ENCODE peak calls at places on chromosomes 3 and 15, in ten cellular contexts. S is erythroblast; Y is HuH-7.5; P is activated CD4-positive, CD25-positive, alpha-beta regulatory T cell treated with anti-CD3 and anti-CD28 coated beads, Interleukin-2, amount 50 U/mL, for 72 hours; U is endothelial cell; E is GM19239; C is NCI-H1105 treated with DMSO at 0.1 percent for 48 hours; H is activated T-helper 1 cell treated with Interleukin-2 at 50 U/mL for 16 hours; W is HepG2; M is naive thymus-derived CD8-positive, alpha-beta T cell. B is an unnamed sample.

GRCh38 chr15:71136159-71137137 is 21.2 kb downstream of the THSD4 start:
- DNase-seq in S (no peak), Y (no peak), P (no peak), U (no peak), E (no peak), C (no peak), H (no peak), W (no peak), M (no peak), B (peak)

GRCh38 chr3:23203651-23204111 is 554 bp downstream of the UBE2E2 start:
- DNase-seq in S (peak), Y (peak), P (peak), U (peak), E (no peak), C (peak), H (no peak), W (no peak), M (peak), B (peak)

GRCh38 chr3:187713504-187713903 is 11.1 kb upstream of the RTP2 start:
- DNase-seq in S (peak), Y (no peak), P (no peak), U (no peak), E (no peak), C (no peak), H (no peak), W (peak), M (no peak), B (peak)

GRCh38 chr3:127535901-127536817 is 54.4 kb downstream of the TPRA1 start:
- DNase-seq in S (no peak), Y (no peak), P (no peak), U (no peak), E (no peak), C (peak), H (no peak), W (no peak), M (no peak), B (no peak)

GRCh38 chr3:112604536-112604935 is 36.4 kb downstream of the CCDC80 start:
- DNase-seq in S (no peak), Y (no peak), P (no peak), U (peak), E (no peak), C (no peak), H (no peak), W (no peak), M (no peak), B (peak)

GRCh38 chr3:41912280-41912679 is 49.6 kb downstream of the ULK4 start:
- DNase-seq in S (no peak), Y (no peak), P (no peak), U (no peak), E (no peak), C (no peak), H (no peak), W (no peak), M (no peak), B (no peak)

GRCh38 chr15:78394981-78395619 is 42.9 kb upstream of the IREB2 start:
- DNase-seq in S (no peak), Y (no peak), P (no peak), U (no peak), E (no peak), C (no peak), H (no peak), W (no peak), M (no peak), B (no peak)

GRCh38 chr3:114519415-114519814 is 225.6 kb downstream of the TIGIT start:
- DNase-seq in S (no peak), Y (no peak), P (no peak), U (peak), E (no peak), C (peak), H (no peak), W (no peak), M (no peak), B (peak)

GRCh38 chr3:44902628-44903027 is 28.2 kb downstream of the TGM4 start:
- DNase-seq in S (no peak), Y (no peak), P (no peak), U (no peak), E (no peak), C (no peak), H (no peak), W (peak), M (no peak), B (no peak)

GRCh38 chr3:98651766-98652077 is 58.3 kb upstream of the CPOX start:
- DNase-seq in S (no peak), Y (no peak), P (no peak), U (no peak), E (no peak), C (no peak), H (no peak), W (no peak), M (no peak), B (no peak)

GRCh38 chr3:82354181-82354696 is 592.8 kb upstream of the GBE1 start:
- DNase-seq in S (no peak), Y (no peak), P (no peak), U (no peak), E (no peak), C (no peak), H (no peak), W (no peak), M (no peak), B (no peak)

GRCh38 chr3:190166948-190167347 is 46.3 kb upstream of the P3H2 start:
- DNase-seq in S (no peak), Y (no peak), P (no peak), U (no peak), E (no peak), C (no peak), H (no peak), W (no peak), M (no peak), B (no peak)

GRCh38 chr3:143328459-143328858 is 208.9 kb downstream of the CHST2 start:
- DNase-seq in S (no peak), Y (no peak), P (no peak), U (no peak), E (no peak), C (no peak), H (no peak), W (no peak), M (no peak), B (no peak)

GRCh38 chr3:17811633-17812032 is 69.2 kb upstream of the TBC1D5 start:
- DNase-seq in S (no peak), Y (no peak), P (no peak), U (no peak), E (no peak), C (no peak), H (no peak), W (no peak), M (no peak), B (no peak)

GRCh38 chr3:81735334-81735733 is 26.1 kb downstream of the GBE1 start:
- DNase-seq in S (no peak), Y (no peak), P (no peak), U (no peak), E (no peak), C (no peak), H (no peak), W (no peak), M (no peak), B (no peak)

GRCh38 chr3:196749125-196749524 is 9.5 kb downstream of the PAK2 start:
- DNase-seq in S (no peak), Y (no peak), P (no peak), U (no peak), E (no peak), C (no peak), H (no peak), W (no peak), M (no peak), B (no peak)

GRCh38 chr3:195582947-195583346 is 793 bp downstream of the APOD start:
- DNase-seq in S (no peak), Y (peak), P (no peak), U (no peak), E (no peak), C (no peak), H (no peak), W (peak), M (no peak), B (no peak)

GRCh38 chr15:88878720-88879184 is 16.6 kb downstream of the HAPLN3 start:
- DNase-seq in S (peak), Y (peak), P (peak), U (peak), E (peak), C (no peak), H (no peak), W (peak), M (peak), B (peak)

GRCh38 chr3:41881233-41881821 is 80.6 kb downstream of the ULK4 start:
- DNase-seq in S (peak), Y (peak), P (no peak), U (peak), E (peak), C (peak), H (no peak), W (peak), M (peak), B (peak)